ENCODE peak calls at places on chromosomes 13 and 19, in seven cellular contexts. C is T-helper 9 cell; Y is stimulated activated CD8-positive, alpha-beta memory T cell treated with anti-CD3 and anti-CD28 coated beads, Interleukin-15, amount 100 ng/mL, for 4 hours; N is SHP77; P is stimulated activated CD4-positive, alpha-beta T cell treated with anti-CD3 and anti-CD28 coated beads, Interleukin-15, amount 100 ng/mL, for 1 hour; J is NCI-H2107; K is myocyte. W is an unnamed sample.

GRCh38 chr13:57624565-57625435 is 6.7 kb upstream of the PCDH17 start:
- DNase-seq in P (no peak), K (peak), J (peak), Y (no peak), N (peak), C (no peak), W (peak)

GRCh38 chr19:28746486-28746885 is 466.5 kb downstream of the UQCRFS1 start:
- DNase-seq in P (no peak), C (no peak), N (no peak), K (peak), J (no peak), Y (no peak), W (no peak)

GRCh38 chr19:44677019-44677809 is 5.9 kb downstream of the CEACAM19 start:
- DNase-seq in P (no peak), K (peak), Y (no peak), J (no peak), N (no peak), C (no peak), W (no peak)

GRCh38 chr13:79736356-79736755 is 255.4 kb downstream of the NDFIP2 start:
- DNase-seq in Y (no peak), P (no peak), K (peak), J (no peak), C (no peak), N (no peak), W (no peak)

GRCh38 chr13:95267662-95268369 is 33.4 kb downstream of the ABCC4 start:
- DNase-seq in P (no peak), N (peak), Y (no peak), J (no peak), K (peak), C (no peak), W (no peak)

GRCh38 chr13:87671824-87672603 is 843 bp downstream of the SLITRK5 start:
- DNase-seq in N (peak), Y (no peak), J (no peak), P (no peak), K (no peak), C (no peak), W (peak)

GRCh38 chr19:3324405-3324856 is 42.0 kb upstream of the NFIC start:
- DNase-seq in J (no peak), P (peak), C (peak), Y (peak), K (no peak), N (no peak), W (peak)

GRCh38 chr13:111411186-111411858 is 90.9 kb downstream of the TEX29 start:
- DNase-seq in P (no peak), Y (no peak), K (no peak), N (no peak), J (no peak), C (no peak), W (no peak)

GRCh38 chr13:30143671-30144400 is 163.5 kb downstream of the KATNAL1 start:
- DNase-seq in C (no peak), P (no peak), J (no peak), N (no peak), Y (no peak), K (peak), W (no peak)

GRCh38 chr13:19633340-19634128 is at the start of gene MPHOSPH8:
- DNase-seq in P (peak), J (peak), Y (peak), C (peak), K (peak), N (peak), W (peak)

GRCh38 chr13:24005711-24006281 is 108.5 kb upstream of the C1QTNF9B start:
- DNase-seq in N (no peak), Y (no peak), C (no peak), P (no peak), K (no peak), J (no peak), W (peak)

GRCh38 chr19:44113784-44114390 is 688 bp downstream of the ZNF225 start:
- DNase-seq in K (no peak), N (no peak), Y (no peak), C (no peak), P (no peak), J (no peak), W (no peak)

GRCh38 chr19:33282036-33282686 is 20.2 kb downstream of the CEBPA start:
- DNase-seq in J (no peak), K (peak), C (no peak), Y (no peak), P (no peak), N (no peak), W (no peak)

GRCh38 chr19:34120846-34121639 is 51.3 kb upstream of the LSM14A start:
- DNase-seq in J (no peak), K (peak), C (peak), N (peak), Y (no peak), P (no peak), W (peak)

GRCh38 chr19:4914736-4915501 is 5.6 kb downstream of the UHRF1 start:
- DNase-seq in K (peak), P (peak), Y (peak), N (no peak), C (peak), J (no peak), W (peak)

GRCh38 chr13:81275666-81276258 is 934.8 kb upstream of the SPRY2 start:
- DNase-seq in N (no peak), P (no peak), Y (no peak), C (no peak), K (no peak), J (no peak), W (no peak)

GRCh38 chr19:7083076-7083956 is 13.8 kb downstream of the ZNF557 start:
- DNase-seq in Y (no peak), P (no peak), J (no peak), N (no peak), C (no peak), K (no peak), W (no peak)

GRCh38 chr19:50423279-50424113 is 4.8 kb downstream of the SPIB start:
- DNase-seq in J (no peak), Y (no peak), P (no peak), K (no peak), N (no peak), C (no peak), W (no peak)